ENCODE peak calls at places on chromosomes 13 and 19, in nine cellular contexts. D is H9; G is CD4-positive, alpha-beta T cell; S is B cell; N is Peyer's patch; R is vagina; U is endodermal cell; C is AG04449; W is mesothelial cell of epicardium. T is an unnamed sample.

GRCh38 chr19:55005684-55006488 is 32.2 kb downstream of the GP6 start:
- DNase-seq in D (peak; percentile 83), G (peak; percentile 14), S (peak; percentile 66), N (peak; percentile 40), R (no peak), U (peak; percentile 88), C (no peak), W (no peak), T (no peak)

GRCh38 chr13:47121092-47121763 is 224.4 kb upstream of the HTR2A start:
- DNase-seq in D (no peak), G (no peak), S (no peak), N (no peak), R (no peak), U (no peak), C (no peak), W (no peak), T (no peak)

GRCh38 chr13:81686877-81687276 is 1346.0 kb upstream of the SPRY2 start:
- DNase-seq in D (no peak), G (no peak), S (no peak), N (no peak), R (no peak), U (no peak), C (no peak), W (no peak), T (no peak)

GRCh38 chr19:34124828-34125227 is 47.5 kb upstream of the LSM14A start:
- DNase-seq in D (no peak), G (no peak), S (no peak), N (no peak), R (no peak), U (no peak), C (no peak), W (no peak), T (no peak)

GRCh38 chr19:48969276-48970138 is 4.4 kb downstream of the FTL start:
- DNase-seq in D (peak; percentile 63), G (no peak), S (no peak), N (no peak), R (no peak), U (peak; percentile 63), C (no peak), W (no peak), T (no peak)

GRCh38 chr19:16200776-16201391 is 3.2 kb downstream of the AP1M1 start:
- DNase-seq in D (no peak), G (no peak), S (peak; percentile 14), N (no peak), R (no peak), U (no peak), C (no peak), W (no peak), T (no peak)

GRCh38 chr19:52248256-52248655 is 21.1 kb upstream of the ZNF766 start:
- DNase-seq in D (peak; percentile 62), G (peak; percentile 54), S (no peak), N (peak; percentile 59), R (no peak), U (peak; percentile 78), C (no peak), W (no peak), T (peak; percentile 4)

GRCh38 chr19:49114630-49115363 is 627 bp downstream of the LIN7B start:
- DNase-seq in D (peak; percentile 83), G (peak; percentile 19), S (peak; percentile 48), N (peak; percentile 57), R (no peak), U (peak; percentile 88), C (no peak), W (no peak), T (no peak)

GRCh38 chr19:41328157-41328817 is 18.3 kb downstream of the CCDC97 start:
- DNase-seq in D (no peak), G (no peak), S (no peak), N (peak; percentile 65), R (no peak), U (no peak), C (no peak), W (no peak), T (no peak)

GRCh38 chr13:60591348-60591747 is 194.3 kb downstream of the TDRD3 start:
- DNase-seq in D (no peak), G (no peak), S (no peak), N (no peak), R (no peak), U (no peak), C (peak; percentile 36), W (no peak), T (peak; percentile 30)

GRCh38 chr13:49213997-49214916 is 5.9 kb upstream of the MLNR start:
- DNase-seq in D (no peak), G (no peak), S (no peak), N (no peak), R (no peak), U (no peak), C (no peak), W (no peak), T (no peak)

GRCh38 chr19:11377237-11377636 is 2.8 kb downstream of the SWSAP1 start:
- DNase-seq in D (no peak), G (no peak), S (no peak), N (no peak), R (no peak), U (no peak), C (peak; percentile 57), W (no peak), T (peak; percentile 45)

GRCh38 chr19:42276821-42277220 is 7.8 kb downstream of the CIC start:
- DNase-seq in D (no peak), G (no peak), S (no peak), N (no peak), R (no peak), U (no peak), C (no peak), W (no peak), T (no peak)

GRCh38 chr13:51549593-51549992 is 34.7 kb upstream of the WDFY2 start:
- DNase-seq in D (no peak), G (no peak), S (no peak), N (no peak), R (no peak), U (no peak), C (no peak), W (no peak), T (no peak)

GRCh38 chr19:10549733-10550132 is 6.0 kb downstream of the ATG4D start:
- DNase-seq in D (no peak), G (no peak), S (no peak), N (no peak), R (no peak), U (no peak), C (no peak), W (no peak), T (no peak)

GRCh38 chr13:42991892-42992584 is at the start of gene EPSTI1:
- DNase-seq in D (peak; percentile 60), G (peak; percentile 57), S (peak; percentile 69), N (peak; percentile 81), R (no peak), U (peak; percentile 90), C (no peak), W (peak; percentile 37), T (no peak)

GRCh38 chr19:1651548-1652394 is 644 bp downstream of the TCF3 start:
- DNase-seq in D (no peak), G (peak; percentile 20), S (peak; percentile 83), N (peak; percentile 49), R (no peak), U (no peak), C (no peak), W (no peak), T (no peak)

GRCh38 chr13:45441633-45442032 is 23.1 kb upstream of the COG3 start:
- DNase-seq in D (no peak), G (no peak), S (no peak), N (no peak), R (no peak), U (no peak), C (no peak), W (no peak), T (no peak)

GRCh38 chr19:47113446-47114348 is at the start of gene ZC3H4:
- DNase-seq in D (peak; percentile 94), G (peak; percentile 97), S (peak; percentile 87), N (peak; percentile 97), R (no peak), U (peak; percentile 97), C (peak; percentile 47), W (peak; percentile 95), T (peak; percentile 83)
- TF ChIP-seq CTCF in D (no peak), G (no peak), S (no peak), N (no peak), R (no peak), U (no peak), C (no peak), W (no peak), T (no peak)

GRCh38 chr19:53812335-53812734 is 11.8 kb downstream of the NLRP12 start:
- DNase-seq in D (peak; percentile 55), G (no peak), S (no peak), N (no peak), R (no peak), U (peak; percentile 70), C (no peak), W (no peak), T (no peak)

GRCh38 chr19:53808710-53809125 is 15.4 kb downstream of the NLRP12 start:
- DNase-seq in D (peak; percentile 66), G (no peak), S (no peak), N (no peak), R (no peak), U (peak; percentile 71), C (no peak), W (no peak), T (peak; percentile 29)

GRCh38 chr19:53810891-53811290 is 13.2 kb downstream of the NLRP12 start:
- DNase-seq in D (no peak), G (no peak), S (no peak), N (no peak), R (no peak), U (no peak), C (no peak), W (no peak), T (no peak)

GRCh38 chr19:53810187-53810546 is 13.9 kb downstream of the NLRP12 start:
- DNase-seq in D (no peak), G (no peak), S (no peak), N (no peak), R (no peak), U (no peak), C (no peak), W (no peak), T (no peak)

GRCh38 chr19:53809518-53810186 is 14.5 kb downstream of the NLRP12 start:
- DNase-seq in D (peak; percentile 83), G (no peak), S (no peak), N (no peak), R (no peak), U (peak; percentile 89), C (no peak), W (no peak), T (no peak)
- TF ChIP-seq CTCF in D (peak; percentile 81), G (no peak), S (peak; percentile 12), N (no peak), R (no peak), U (peak; percentile 75), C (peak; percentile 4), W (no peak), T (peak; percentile 14)

GRCh38 chr13:41587490-41587889 is 130.1 kb downstream of the RGCC start:
- DNase-seq in D (peak; percentile 60), G (peak; percentile 18), S (no peak), N (no peak), R (no peak), U (peak; percentile 76), C (no peak), W (no peak), T (no peak)
- TF ChIP-seq CTCF in D (peak; percentile 57), G (peak; percentile 26), S (no peak), N (no peak), R (no peak), U (peak; percentile 66), C (no peak), W (no peak), T (no peak)

DNA sequence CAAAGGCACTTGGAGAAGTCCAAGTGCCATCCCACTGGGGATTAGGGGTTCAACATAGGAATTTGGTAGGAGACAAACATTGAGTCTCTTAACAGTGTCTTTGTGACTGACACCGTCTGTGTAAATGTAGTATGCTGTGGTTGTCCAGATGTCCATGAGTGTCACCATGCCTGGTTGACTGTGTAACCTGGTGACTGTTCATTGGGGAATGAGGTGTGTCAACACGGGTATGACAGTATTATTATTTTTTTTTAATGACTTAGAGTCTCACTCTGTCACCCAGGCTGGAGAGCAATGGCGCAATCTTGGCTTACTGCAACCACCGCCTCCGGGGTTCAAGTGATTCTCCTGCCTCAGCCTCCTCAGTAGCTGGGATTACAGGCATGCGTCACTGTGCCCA is 16.2 kb downstream of the PKN1 start:
- DNase-seq in D (no peak), G (no peak), S (no peak), N (no peak), R (no peak), U (no peak), C (no peak), W (no peak), T (no peak)
- TF ChIP-seq CTCF in D (no peak), G (no peak), S (no peak), N (no peak), R (no peak), U (no peak), C (no peak), W (no peak), T (no peak)